ENCODE peak calls at places on chromosomes 1 and 21, in five cellular contexts. G, D, Z, K and O are unnamed samples.

GRCh38 chr1:210587547-210587946 is 258.8 kb downstream of the HHAT start:
- DNase-seq in D (no peak), K (no peak), G (no peak), Z (no peak), O (no peak)

GRCh38 chr1:26704629-26705028 is 8.8 kb downstream of the ARID1A start:
- DNase-seq in D (no peak), K (no peak), Z (no peak), G (no peak), O (no peak)

GRCh38 chr1:27149084-27149483 is 5.8 kb downstream of the SLC9A1 start:
- DNase-seq in K (no peak), G (no peak), Z (no peak), D (no peak), O (no peak)

GRCh38 chr1:207967703-207968102 is 56.8 kb upstream of the CD34 start:
- DNase-seq in D (no peak), K (no peak), Z (no peak), G (no peak), O (no peak)

GRCh38 chr1:217184854-217185253 is 446.0 kb downstream of the GPATCH2 start:
- DNase-seq in G (no peak), K (no peak), Z (no peak), D (no peak), O (no peak)

GRCh38 chr1:231828182-231828920 is 201.8 kb downstream of the DISC1 start:
- DNase-seq in K (no peak), Z (no peak), G (peak), D (no peak), O (no peak)

GRCh38 chr1:59128784-59129227 is 168.1 kb upstream of the FGGY start:
- DNase-seq in Z (no peak), D (no peak), K (no peak), G (no peak), O (no peak)

GRCh38 chr1:100883963-100884362 is 10.7 kb downstream of the EXTL2 start:
- DNase-seq in Z (no peak), G (peak), D (peak), K (no peak), O (no peak)

GRCh38 chr1:208090776-208091291 is 153.3 kb downstream of the PLXNA2 start:
- DNase-seq in Z (no peak), G (no peak), D (no peak), K (no peak), O (no peak)

GRCh38 chr1:168774241-168774640 is 45.2 kb upstream of the DPT start:
- DNase-seq in K (no peak), D (no peak), G (no peak), Z (no peak), O (no peak)

GRCh38 chr1:45302505-45303331 is 24.0 kb upstream of the HPDL start:
- DNase-seq in D (no peak), Z (no peak), G (no peak), K (peak), O (no peak)
- TF ChIP-seq ATF2 in D (no peak), Z (no peak), G (no peak), K (no peak), O (no peak)

GRCh38 chr1:221778535-221779142 is 36.8 kb upstream of the DUSP10 start:
- DNase-seq in G (no peak), K (no peak), D (no peak), Z (peak), O (no peak)
- TF ChIP-seq ATF2 in G (no peak), K (no peak), D (no peak), Z (no peak), O (no peak)

GRCh38 chr1:15167386-15167785 is 13.8 kb downstream of the TMEM51 start:
- DNase-seq in D (no peak), Z (no peak), K (no peak), G (no peak), O (no peak)
- TF ChIP-seq ATF2 in D (no peak), Z (no peak), K (no peak), G (no peak), O (no peak)

GRCh38 chr1:36123357-36123756 is 1.7 kb downstream of the COL8A2 start:
- DNase-seq in K (no peak), D (no peak), Z (peak), G (no peak), O (no peak)
- TF ChIP-seq ATF2 in K (no peak), D (no peak), Z (no peak), G (no peak), O (no peak)

GRCh38 chr21:36820176-36821031 is 121.5 kb downstream of the SIM2 start:
- DNase-seq in K (peak), D (no peak), Z (no peak), G (no peak), O (peak)
- TF ChIP-seq ATF2 in K (no peak), D (no peak), Z (no peak), G (no peak), O (no peak)

DNA sequence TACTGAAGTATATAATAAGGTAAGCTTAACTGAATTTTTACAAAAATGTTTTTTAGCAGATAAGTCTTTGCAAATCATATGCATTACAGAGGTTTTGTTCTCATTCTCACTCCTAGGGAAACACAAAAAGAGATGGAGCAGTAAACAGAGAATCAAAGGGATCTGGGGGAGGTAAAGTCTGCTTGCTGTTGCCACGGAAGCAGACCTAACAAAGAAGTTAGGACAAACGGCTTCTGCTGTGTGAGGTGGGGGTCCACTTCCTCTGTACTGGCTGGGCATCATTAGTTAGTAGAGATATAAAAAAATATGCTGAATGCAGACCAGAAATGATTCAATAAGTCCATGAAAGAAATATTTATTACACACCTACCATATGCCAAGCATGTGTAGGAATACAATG is 34.2 kb downstream of the GJA5 start:
- DNase-seq in D (no peak), G (no peak), Z (no peak), K (no peak), O (no peak)
- TF ChIP-seq ATF2 in D (no peak), G (no peak), Z (no peak), K (no peak), O (no peak)

DNA sequence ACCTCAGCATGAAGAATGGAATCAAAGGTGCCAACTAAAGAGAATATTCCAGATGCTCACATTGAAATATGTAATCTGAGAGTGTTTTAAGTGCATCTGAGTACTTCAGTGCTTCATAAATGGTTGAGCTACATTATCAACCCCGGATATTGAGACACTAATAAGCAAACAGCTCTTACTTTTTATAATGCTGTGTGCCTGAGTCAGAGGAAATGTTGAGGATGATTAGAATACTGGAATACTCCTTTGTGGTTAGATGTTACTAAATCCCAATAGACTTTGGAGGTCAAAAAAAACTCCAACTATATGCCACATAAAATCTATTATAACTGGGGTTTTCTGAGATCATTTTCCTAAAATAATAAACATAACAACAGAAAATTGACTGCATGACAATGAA is 12.5 kb upstream of the KCNA3 start:
- DNase-seq in Z (no peak), K (no peak), D (no peak), G (no peak), O (no peak)
- TF ChIP-seq ATF2 in Z (no peak), K (no peak), D (no peak), G (no peak), O (no peak)

DNA sequence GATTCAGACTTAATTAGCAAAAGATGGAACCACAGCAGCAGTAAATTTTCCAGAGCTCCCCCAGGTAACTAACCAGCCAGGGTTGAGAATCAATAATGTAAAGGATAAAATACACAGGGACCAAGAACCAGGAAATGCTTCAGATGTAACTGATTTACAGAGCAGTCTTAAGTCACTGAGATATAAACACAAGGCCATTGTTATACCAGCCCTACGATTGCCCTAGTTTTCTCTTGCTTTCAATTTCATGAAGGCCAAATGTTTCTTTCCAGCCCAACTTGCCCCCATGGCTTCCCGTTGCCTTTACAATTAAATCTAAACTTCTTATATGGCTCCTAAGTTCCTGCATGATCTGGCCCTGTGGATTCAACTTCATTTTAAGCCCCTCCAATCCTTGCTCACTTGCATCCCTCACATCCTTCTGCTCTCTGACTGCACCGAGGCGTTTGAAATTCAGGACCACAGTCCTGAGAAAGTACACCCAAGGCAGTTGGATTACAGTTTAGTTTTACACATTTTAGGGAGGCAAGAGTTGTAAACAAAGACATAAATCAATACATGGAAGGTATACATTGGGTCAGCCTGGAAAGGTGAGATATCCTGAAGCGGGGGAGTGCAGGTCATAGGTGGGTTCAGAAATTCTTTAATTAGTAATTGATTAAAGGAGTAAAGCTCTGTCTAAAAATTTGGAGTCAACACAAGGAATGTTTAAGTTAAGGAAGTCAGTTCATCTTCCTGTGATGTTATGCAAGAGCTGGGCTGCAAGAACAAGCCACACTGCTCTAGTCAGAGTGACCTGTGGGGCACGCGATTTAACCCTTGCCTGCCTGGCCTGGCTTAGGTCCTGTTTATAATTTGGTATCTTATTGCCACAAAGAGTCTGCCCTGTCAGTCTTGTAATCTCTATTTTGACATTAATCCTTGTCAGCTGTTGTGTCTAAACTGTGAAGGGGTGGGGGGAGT is 69.9 kb upstream of the COG2 start:
- DNase-seq in Z (no peak), G (peak), K (no peak), D (no peak), O (no peak)
- TF ChIP-seq ATF2 in Z (no peak), G (no peak), K (no peak), D (no peak), O (no peak)